ENCODE peak calls at places on chromosomes 6 and 20, in eight cellular contexts. A is omental fat pad; P is activated CD8-positive, alpha-beta T cell treated with anti-CD3 and anti-CD28 coated beads for 36 hours; S is GM23338; Y is stimulated activated naive CD8-positive, alpha-beta T cell treated with anti-CD3 and anti-CD28 coated beads, Interleukin-15, amount 100 ng/mL, for 72 hours; Q is esophagus mucosa; L is HepG2; N is heart left ventricle. G is an unnamed sample.

GRCh38 chr6:122401104-122401503 is 1.7 kb downstream of the HSF2 start:
- ATAC-seq in A (no peak), P (no peak), S (no peak), Y (no peak), Q (no peak), L (no peak), N (no peak), G (no peak)

GRCh38 chr6:141264101-141264500 is 868.6 kb upstream of the GJE1 start:
- ATAC-seq in A (no peak), P (no peak), S (no peak), Y (no peak), Q (no peak), L (no peak), N (no peak), G (peak)

GRCh38 chr6:75504902-75505233 is 11.3 kb upstream of the FILIP1 start:
- ATAC-seq in A (no peak), P (no peak), S (no peak), Y (no peak), Q (no peak), L (no peak), N (peak), G (no peak)

GRCh38 chr6:50333696-50334095 is 284.0 kb upstream of the DEFB112 start:
- ATAC-seq in A (no peak), P (no peak), S (no peak), Y (no peak), Q (no peak), L (no peak), N (no peak), G (no peak)

GRCh38 chr6:168915242-168915641 is 338.4 kb downstream of the THBS2 start:
- ATAC-seq in A (no peak), P (no peak), S (no peak), Y (no peak), Q (no peak), L (peak), N (no peak), G (no peak)

GRCh38 chr6:100665041-100665380 is 200.3 kb upstream of the SIM1 start:
- ATAC-seq in A (no peak), P (peak), S (no peak), Y (peak), Q (no peak), L (no peak), N (no peak), G (peak)

GRCh38 chr6:74756903-74757302 is 448.9 kb downstream of the COL12A1 start:
- ATAC-seq in A (no peak), P (no peak), S (no peak), Y (no peak), Q (no peak), L (no peak), N (no peak), G (no peak)

GRCh38 chr20:24086121-24086520 is 97.5 kb upstream of the GGTLC1 start:
- ATAC-seq in A (no peak), P (no peak), S (no peak), Y (no peak), Q (no peak), L (no peak), N (no peak), G (no peak)

GRCh38 chr6:43029120-43029519 is 7.7 kb downstream of the RRP36 start:
- ATAC-seq in A (no peak), P (no peak), S (no peak), Y (no peak), Q (no peak), L (no peak), N (no peak), G (no peak)

GRCh38 chr20:50335105-50335504 is 144.5 kb downstream of the CEBPB start:
- ATAC-seq in A (peak), P (peak), S (peak), Y (peak), Q (peak), L (peak), N (peak), G (no peak)

GRCh38 chr20:44069203-44069931 is 117.6 kb downstream of the JPH2 start:
- ATAC-seq in A (no peak), P (peak), S (no peak), Y (peak), Q (no peak), L (no peak), N (no peak), G (peak)

GRCh38 chr6:33752139-33753015 is 5.7 kb upstream of the IP6K3 start:
- ATAC-seq in A (no peak), P (no peak), S (peak), Y (no peak), Q (peak), L (peak), N (no peak), G (no peak)

GRCh38 chr6:121319112-121319553 is 15.1 kb downstream of the TBC1D32 start:
- ATAC-seq in A (no peak), P (no peak), S (peak), Y (no peak), Q (no peak), L (peak), N (no peak), G (no peak)

GRCh38 chr20:59010321-59010994 is 3.4 kb upstream of the CTSZ start:
- ATAC-seq in A (no peak), P (no peak), S (no peak), Y (no peak), Q (peak), L (peak), N (no peak), G (no peak)

GRCh38 chr6:34393191-34393967 is 910 bp upstream of the NUDT3 start:
- ATAC-seq in A (no peak), P (no peak), S (no peak), Y (no peak), Q (no peak), L (no peak), N (no peak), G (no peak)

GRCh38 chr6:87736809-87737540 is 34.9 kb upstream of the AKIRIN2 start:
- ATAC-seq in A (no peak), P (peak), S (no peak), Y (no peak), Q (peak), L (no peak), N (no peak), G (peak)

GRCh38 chr6:93418448-93419303 is 683 bp downstream of the EPHA7 start:
- ATAC-seq in A (peak), P (no peak), S (peak), Y (peak), Q (peak), L (no peak), N (peak), G (no peak)

GRCh38 chr20:46151936-46152335 is 33.8 kb downstream of the CD40 start:
- ATAC-seq in A (no peak), P (peak), S (peak), Y (no peak), Q (no peak), L (peak), N (no peak), G (no peak)

GRCh38 chr6:124982669-124983068 is 20.4 kb downstream of the RNF217 start:
- ATAC-seq in A (no peak), P (no peak), S (no peak), Y (no peak), Q (no peak), L (no peak), N (no peak), G (no peak)

GRCh38 chr6:11930240-11930639 is 81.9 kb upstream of the HIVEP1 start:
- ATAC-seq in A (no peak), P (no peak), S (no peak), Y (no peak), Q (no peak), L (no peak), N (no peak), G (no peak)

GRCh38 chr6:159594750-159595117 is 98.3 kb downstream of the SOD2 start:
- ATAC-seq in A (peak), P (peak), S (no peak), Y (peak), Q (peak), L (no peak), N (peak), G (peak)

GRCh38 chr6:128532827-128533226 is 12.4 kb upstream of the PTPRK start:
- ATAC-seq in A (no peak), P (no peak), S (no peak), Y (peak), Q (peak), L (no peak), N (no peak), G (peak)

GRCh38 chr20:16349518-16350295 is 223.5 kb downstream of the KIF16B start:
- ATAC-seq in A (no peak), P (no peak), S (no peak), Y (no peak), Q (no peak), L (no peak), N (no peak), G (no peak)

GRCh38 chr6:132430110-132430509 is 28.8 kb upstream of the MOXD1 start:
- ATAC-seq in A (no peak), P (no peak), S (no peak), Y (no peak), Q (no peak), L (no peak), N (no peak), G (no peak)

GRCh38 chr6:2902470-2902762 is 693 bp downstream of the SERPINB9 start:
- ATAC-seq in A (peak), P (no peak), S (no peak), Y (peak), Q (no peak), L (peak), N (peak), G (no peak)

GRCh38 chr6:31689249-31690110 is 8.6 kb upstream of the LY6G5C start:
- ATAC-seq in A (peak), P (peak), S (peak), Y (peak), Q (no peak), L (peak), N (no peak), G (no peak)

GRCh38 chr20:45346851-45347250 is 1.4 kb downstream of the SDC4 start:
- ATAC-seq in A (no peak), P (no peak), S (no peak), Y (no peak), Q (no peak), L (no peak), N (no peak), G (peak)

GRCh38 chr6:139285590-139285989 is 6.2 kb downstream of the TXLNB start:
- ATAC-seq in A (no peak), P (no peak), S (no peak), Y (peak), Q (no peak), L (no peak), N (no peak), G (no peak)

GRCh38 chr6:2859325-2859700 is 17.6 kb upstream of the SERPINB1 start:
- ATAC-seq in A (no peak), P (no peak), S (no peak), Y (no peak), Q (no peak), L (no peak), N (no peak), G (no peak)

GRCh38 chr20:13423472-13424173 is 202.5 kb downstream of the ISM1 start:
- ATAC-seq in A (no peak), P (no peak), S (no peak), Y (no peak), Q (no peak), L (peak), N (no peak), G (no peak)

GRCh38 chr20:60402209-60403058 is 444.2 kb downstream of the CDH26 start:
- ATAC-seq in A (no peak), P (no peak), S (no peak), Y (no peak), Q (no peak), L (no peak), N (no peak), G (peak)

GRCh38 chr6:142378138-142378875 is 76.5 kb downstream of the ADGRG6 start:
- ATAC-seq in A (peak), P (no peak), S (peak), Y (no peak), Q (no peak), L (peak), N (peak), G (no peak)

GRCh38 chr6:18431581-18431980 is 44.4 kb downstream of the RNF144B start:
- ATAC-seq in A (peak), P (no peak), S (no peak), Y (no peak), Q (peak), L (no peak), N (no peak), G (no peak)